ENCODE peak calls at places on chromosomes 5 and 9, in seven cellular contexts. T, Q, R, V, I, K and J are unnamed samples.

GRCh38 chr9:15525958-15526357 is 15.2 kb upstream of the PSIP1 start:
- DNase-seq in Q (no peak), R (no peak), K (no peak), I (no peak), V (no peak), T (no peak), J (no peak)

GRCh38 chr9:108117775-108118174 is 628.2 kb upstream of the KLF4 start:
- DNase-seq in I (peak; percentile 16), R (no peak), T (no peak), K (no peak), V (no peak), Q (peak; percentile 66), J (no peak)

GRCh38 chr9:137723396-137724113 is 104.8 kb downstream of the EHMT1 start:
- DNase-seq in Q (no peak), R (no peak), V (no peak), K (no peak), T (no peak), I (no peak), J (no peak)

GRCh38 chr9:119284118-119284517 is 85.1 kb downstream of the BRINP1 start:
- DNase-seq in V (no peak), T (peak; percentile 17), I (peak; percentile 15), R (peak; percentile 4), Q (peak; percentile 2), K (no peak), J (no peak)

GRCh38 chr5:161686881-161687280 is 1.4 kb downstream of the GABRA6 start:
- DNase-seq in V (no peak), T (no peak), K (no peak), Q (no peak), I (no peak), R (no peak), J (no peak)

GRCh38 chr9:132878695-132879064 is at the start of gene SPACA9:
- DNase-seq in T (peak; percentile 63), V (peak; percentile 46), Q (peak; percentile 21), I (peak; percentile 54), K (peak; percentile 92), R (peak; percentile 33), J (no peak)

GRCh38 chr5:62260510-62260909 is 45.5 kb upstream of the KIF2A start:
- DNase-seq in Q (no peak), I (no peak), T (no peak), R (no peak), V (no peak), K (no peak), J (no peak)

GRCh38 chr5:145246379-145246778 is 588.8 kb downstream of the PRELID2 start:
- DNase-seq in Q (no peak), T (no peak), K (no peak), V (no peak), I (peak; percentile 95), R (no peak), J (no peak)

GRCh38 chr5:76331139-76331538 is 71.9 kb upstream of the IQGAP2 start:
- DNase-seq in V (no peak), Q (peak; percentile 26), R (no peak), I (peak; percentile 46), T (no peak), K (no peak), J (no peak)

GRCh38 chr9:4152201-4152600 is 147.7 kb downstream of the GLIS3 start:
- DNase-seq in K (no peak), Q (no peak), R (no peak), I (no peak), T (no peak), V (no peak), J (no peak)

GRCh38 chr5:9515451-9515850 is 30.4 kb downstream of the SEMA5A start:
- DNase-seq in K (no peak), V (no peak), T (no peak), R (no peak), Q (no peak), I (no peak), J (no peak)

GRCh38 chr9:31119882-31120481 is 1264.5 kb upstream of the ACO1 start:
- DNase-seq in R (peak; percentile 19), V (no peak), I (peak; percentile 46), T (peak; percentile 21), Q (peak; percentile 48), K (no peak), J (peak; percentile 50)

GRCh38 chr9:137428841-137429545 is 5.8 kb downstream of the NOXA1 start:
- DNase-seq in R (no peak), V (no peak), K (peak; percentile 57), T (no peak), I (no peak), Q (no peak), J (no peak)

GRCh38 chr5:89282832-89283510 is 400.0 kb upstream of the MEF2C start:
- DNase-seq in Q (peak; percentile 28), R (peak; percentile 85), T (no peak), V (no peak), K (no peak), I (no peak), J (peak; percentile 95)

GRCh38 chr5:55694152-55694830 is 17.8 kb downstream of the SLC38A9 start:
- DNase-seq in Q (peak; percentile 51), I (peak; percentile 51), K (no peak), V (peak; percentile 21), R (peak; percentile 56), T (peak; percentile 77), J (peak; percentile 37)

GRCh38 chr5:146643805-146644204 is 127.8 kb upstream of the GPR151 start:
- DNase-seq in I (no peak), T (no peak), K (no peak), V (no peak), Q (no peak), R (no peak), J (no peak)

GRCh38 chr5:81117566-81117965 is 115.6 kb upstream of the CKMT2 start:
- DNase-seq in K (no peak), R (no peak), V (no peak), I (no peak), T (no peak), Q (no peak), J (no peak)

GRCh38 chr9:120851386-120851922 is 8.7 kb upstream of the PSMD5 start:
- DNase-seq in K (no peak), I (no peak), Q (no peak), R (no peak), T (no peak), V (no peak), J (no peak)

GRCh38 chr9:84759300-84759750 is 89.8 kb downstream of the NTRK2 start:
- DNase-seq in R (no peak), K (no peak), I (no peak), V (no peak), T (no peak), Q (peak; percentile 87), J (peak; percentile 92)

GRCh38 chr9:91378695-91379127 is 17.0 kb upstream of the AUH start:
- DNase-seq in V (no peak), R (peak; percentile 66), Q (no peak), T (no peak), I (peak; percentile 27), K (no peak), J (peak; percentile 16)

GRCh38 chr5:74895906-74896305 is 29.7 kb upstream of the FAM169A start:
- DNase-seq in K (no peak), T (peak; percentile 18), R (peak; percentile 80), Q (no peak), V (no peak), I (peak; percentile 82), J (peak; percentile 73)

GRCh38 chr9:123121457-123121856 is 88.0 kb downstream of the GPR21 start:
- DNase-seq in I (no peak), K (no peak), V (no peak), R (no peak), Q (no peak), T (no peak), J (no peak)

GRCh38 chr5:168073991-168074800 is 217.2 kb upstream of the WWC1 start:
- DNase-seq in I (peak; percentile 85), Q (no peak), R (no peak), T (no peak), V (no peak), K (no peak), J (peak; percentile 26)

GRCh38 chr5:138662599-138662998 is 87.4 kb upstream of the HSPA9 start:
- DNase-seq in V (no peak), R (no peak), I (no peak), K (peak; percentile 36), Q (no peak), T (no peak), J (no peak)

GRCh38 chr5:54243483-54244080 is 66.8 kb downstream of the ARL15 start:
- DNase-seq in R (peak; percentile 64), Q (peak; percentile 51), V (peak; percentile 27), T (peak; percentile 52), I (peak; percentile 63), K (no peak), J (peak; percentile 42)

GRCh38 chr5:89436464-89436863 is 553.5 kb upstream of the MEF2C start:
- DNase-seq in K (no peak), V (no peak), Q (peak; percentile 75), T (no peak), R (no peak), I (no peak), J (no peak)

GRCh38 chr5:173327948-173328895 is at the start of gene STC2:
- DNase-seq in Q (peak; percentile 90), T (peak; percentile 91), V (peak; percentile 85), I (peak; percentile 83), R (peak; percentile 47), K (no peak), J (peak; percentile 61)

GRCh38 chr5:160926428-160926827 is 74.4 kb upstream of the ATP10B start:
- DNase-seq in I (peak; percentile 28), V (no peak), K (no peak), T (no peak), R (no peak), Q (no peak), J (peak; percentile 19)

GRCh38 chr9:78133751-78134150 is 102.1 kb upstream of the CEP78 start:
- DNase-seq in R (no peak), V (no peak), K (no peak), I (no peak), Q (peak; percentile 47), T (no peak), J (no peak)

GRCh38 chr5:169100735-169101075 is 200.2 kb downstream of the SLIT3 start:
- DNase-seq in R (peak; percentile 63), I (no peak), K (peak; percentile 70), V (no peak), Q (no peak), T (peak; percentile 74), J (peak; percentile 94)
- H3K4me3 ChIP-seq in R (no peak overlapping the region), I (no peak overlapping the region), K (no peak overlapping the region), V (no peak overlapping the region), Q (no peak overlapping the region), T (no peak overlapping the region), J (no peak overlapping the region)

GRCh38 chr9:95512751-95513120 is 4.0 kb downstream of the PTCH1 start:
- DNase-seq in V (no peak), R (no peak), K (no peak), I (no peak), Q (no peak), T (no peak), J (no peak)
- H3K4me3 ChIP-seq in V (peak overlapping the region; percentile 49), R (peak overlapping the region; percentile 80), K (no peak overlapping the region), I (peak overlapping the region; percentile 84), Q (no peak overlapping the region), T (no peak overlapping the region), J (no peak overlapping the region)

GRCh38 chr9:98974554-98974953 is 30.8 kb downstream of the COL15A1 start:
- DNase-seq in K (no peak), I (no peak), T (no peak), R (no peak), Q (no peak), V (no peak), J (no peak)
- H3K4me3 ChIP-seq in K (no peak overlapping the region), I (no peak overlapping the region), T (no peak overlapping the region), R (no peak overlapping the region), Q (no peak overlapping the region), V (no peak overlapping the region), J (no peak overlapping the region)

DNA sequence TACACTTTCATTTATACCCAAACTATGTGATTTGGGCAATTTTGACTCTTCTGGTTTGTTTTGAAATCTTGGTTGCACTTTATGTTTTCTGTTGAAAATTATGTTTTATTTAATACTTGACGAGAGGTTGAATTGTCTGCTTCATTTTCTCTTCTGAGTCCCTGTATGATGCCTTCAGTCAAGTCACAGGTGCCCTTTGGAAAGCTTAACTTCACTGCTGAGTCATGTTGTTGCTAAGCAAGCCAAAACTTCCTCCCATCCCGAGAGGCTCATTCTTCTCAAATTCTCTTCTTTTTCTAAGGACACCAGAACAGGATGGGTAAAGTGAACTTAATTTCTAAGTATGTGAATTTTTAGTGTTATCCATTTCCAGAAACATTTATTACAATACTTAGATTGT is 455.3 kb upstream of the PTGER4 start:
- DNase-seq in T (no peak), V (no peak), R (peak; percentile 75), I (no peak), Q (no peak), K (no peak), J (peak; percentile 44)
- H3K4me3 ChIP-seq in T (no peak overlapping the region), V (no peak overlapping the region), R (no peak overlapping the region), I (no peak overlapping the region), Q (no peak overlapping the region), K (no peak overlapping the region), J (no peak overlapping the region)